ENCODE peak calls at places on chromosomes 3 and 15, in six cellular contexts. S is HepG2, A is K562, E is GM12891, O is H1, X is GM12878. R is an unnamed sample.

GRCh38 chr15:68411735-68412134 is 20.2 kb downstream of the ITGA11 start:
- DNase-seq in O (peak), A (no peak), X (no peak), E (no peak), S (no peak), R (no peak)

GRCh38 chr3:185606191-185606590 is 20.1 kb downstream of the SENP2 start:
- DNase-seq in E (no peak), S (no peak), X (no peak), A (no peak), O (no peak), R (no peak)

GRCh38 chr15:74792227-74793016 is 10.5 kb downstream of the CSK start:
- DNase-seq in E (no peak), X (no peak), O (no peak), A (no peak), S (no peak), R (no peak)

GRCh38 chr3:93969443-93969842 is 4.3 kb downstream of the PROS1 start:
- DNase-seq in X (no peak), E (no peak), A (peak), O (no peak), S (no peak), R (no peak)

GRCh38 chr15:28975766-28976179 is 90.0 kb downstream of the APBA2 start:
- DNase-seq in O (peak), X (no peak), E (peak), S (peak), A (peak), R (peak)

GRCh38 chr15:72778796-72779195 is 4.8 kb downstream of the ADPGK start:
- DNase-seq in O (no peak), A (no peak), X (no peak), E (no peak), S (no peak), R (no peak)

GRCh38 chr3:195732951-195733350 is 12.2 kb downstream of the MUC20 start:
- DNase-seq in A (no peak), S (no peak), O (no peak), E (no peak), X (no peak), R (no peak)

GRCh38 chr3:122111974-122112373 is 56.8 kb downstream of the CD86 start:
- DNase-seq in O (no peak), A (no peak), E (no peak), X (no peak), S (no peak), R (no peak)

GRCh38 chr3:170709046-170709445 is 123.2 kb upstream of the SLC7A14 start:
- DNase-seq in S (no peak), X (no peak), A (no peak), O (no peak), E (no peak), R (no peak)

GRCh38 chr3:168807426-168807825 is 711.7 kb upstream of the GOLIM4 start:
- DNase-seq in A (no peak), X (no peak), S (no peak), E (no peak), O (no peak), R (no peak)

GRCh38 chr3:55879901-55880331 is 392.8 kb upstream of the WNT5A start:
- DNase-seq in E (no peak), X (no peak), O (no peak), A (no peak), S (no peak), R (no peak)

GRCh38 chr3:58526124-58526957 is 10.6 kb downstream of the ACOX2 start:
- DNase-seq in O (no peak), X (no peak), S (peak), A (no peak), E (no peak), R (no peak)
- TF ChIP-seq POLR2A in O (no peak), X (no peak), S (peak), A (no peak), E (no peak), R (no peak)

DNA sequence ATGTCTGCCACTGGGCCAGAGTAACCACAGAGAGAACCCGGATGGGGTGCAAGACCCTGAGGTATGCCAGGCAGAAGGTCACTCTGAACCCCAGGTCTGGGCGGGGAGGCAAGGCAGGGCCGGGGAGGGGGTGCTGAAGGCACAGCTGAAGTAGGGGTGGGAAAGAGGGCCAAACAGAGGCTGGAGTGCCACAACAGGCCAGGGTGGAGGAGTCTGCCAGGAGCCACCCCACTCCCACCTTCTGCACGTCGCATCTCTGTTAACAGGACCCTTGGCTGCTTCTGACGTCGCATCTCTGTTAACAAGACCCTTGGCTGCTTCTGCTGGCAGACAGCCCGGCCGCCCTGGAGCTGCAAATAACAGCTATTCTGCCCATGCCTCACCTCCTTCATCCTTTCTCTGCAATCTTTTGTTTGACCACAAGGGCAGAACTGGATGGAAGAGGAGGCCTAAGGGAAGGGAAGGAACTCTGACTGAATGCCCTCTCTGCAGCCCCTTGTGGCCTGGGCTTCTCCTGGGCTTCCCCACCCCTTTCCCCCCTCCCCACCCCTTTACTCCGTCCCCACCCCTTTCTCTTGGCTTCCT is 20.6 kb upstream of the FBLN2 start:
- DNase-seq in E (no peak), X (no peak), A (peak), O (no peak), S (peak), R (no peak)
- TF ChIP-seq TAF1 in E (no peak), X (no peak), A (no peak), O (no peak), S (no peak), R (no peak)

GRCh38 chr3:16427309-16427965 is 86.1 kb downstream of the RFTN1 start:
- DNase-seq in A (no peak), X (no peak), S (no peak), E (no peak), O (no peak), R (no peak)
- TF ChIP-seq POLR2AphosphoS5 in A (no peak), X (no peak), S (no peak), E (no peak), O (no peak), R (no peak)

DNA sequence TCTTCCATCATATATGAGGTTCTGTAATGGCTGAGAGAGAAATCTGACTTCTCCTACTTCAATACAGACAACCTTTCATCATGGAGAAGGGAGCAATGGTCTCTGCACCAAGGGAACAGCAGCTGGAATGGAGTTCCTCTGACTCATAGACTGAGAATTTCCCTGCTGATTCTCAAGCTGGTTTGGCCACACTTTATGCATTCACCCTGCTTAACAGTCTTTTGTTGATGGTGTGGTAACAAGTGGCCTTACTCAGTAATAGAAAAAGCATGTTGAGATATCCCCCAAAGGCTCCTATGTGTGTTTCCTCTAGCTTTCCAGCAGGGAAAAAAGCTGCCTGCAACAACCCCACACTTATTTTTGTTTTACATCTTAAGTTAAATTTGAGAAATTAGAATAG is 138.1 kb downstream of the GREM1 start:
- DNase-seq in S (peak), X (no peak), E (no peak), O (no peak), A (no peak), R (no peak)
- TF ChIP-seq POLR2A in S (no peak), X (no peak), E (no peak), O (no peak), A (no peak), R (no peak)

GRCh38 chr3:184085389-184085852 is 11.4 kb upstream of the HTR3E start:
- DNase-seq in S (no peak), O (no peak), X (no peak), A (no peak), E (no peak), R (no peak)
- TF ChIP-seq TAF1 in S (no peak), O (no peak), X (no peak), A (no peak), E (no peak), R (no peak)

DNA sequence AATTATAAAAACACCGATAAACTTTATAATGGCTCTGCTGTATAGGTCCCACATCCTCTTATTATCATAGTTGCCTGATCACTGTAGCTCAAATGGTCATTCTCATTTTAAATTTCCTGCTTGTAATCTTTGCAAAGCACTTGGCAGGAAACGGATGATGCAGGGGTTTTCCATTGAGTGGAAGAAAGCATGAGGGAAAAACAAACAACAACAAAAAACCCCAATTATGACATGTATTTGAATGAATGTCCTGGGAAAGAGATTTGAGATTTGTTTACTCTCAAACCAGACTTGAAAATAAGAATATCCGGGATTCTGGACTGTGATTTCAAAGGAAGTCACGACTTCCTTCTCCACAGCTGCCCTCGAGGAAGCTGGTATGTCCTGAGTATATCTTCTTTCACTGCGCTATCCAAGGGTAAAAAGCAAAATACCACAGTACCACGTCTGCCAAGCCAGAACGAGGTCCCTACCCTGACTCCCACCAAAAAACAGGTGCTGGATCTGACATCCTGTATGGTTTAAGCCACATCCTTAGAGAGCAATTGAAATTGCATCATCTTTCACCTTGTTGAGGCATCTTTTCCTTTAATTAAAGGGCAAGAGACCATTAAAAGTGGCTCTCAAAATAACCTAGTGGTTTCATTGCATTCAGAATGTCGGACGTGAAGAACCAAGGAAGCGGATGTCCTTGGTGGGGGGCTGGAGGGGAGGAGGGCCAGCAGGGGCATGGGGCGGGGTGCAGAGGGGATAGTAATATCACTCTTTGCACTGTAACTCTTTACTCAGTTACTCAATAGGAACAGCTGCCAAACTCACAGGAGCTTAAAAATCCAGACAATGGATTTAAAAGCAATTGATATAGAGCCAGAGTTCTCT is 13.5 kb upstream of the TIPIN start:
- DNase-seq in E (no peak), S (no peak), A (peak), X (peak), O (no peak), R (no peak)
- TF ChIP-seq POLR2AphosphoS5 in E (no peak), S (no peak), A (no peak), X (peak), O (no peak), R (peak)

R was measured in GM12892.